ENCODE peak calls at places on chromosomes 1 and 21, in five cellular contexts. M is MCF 10A, Y is thoracic aorta, E is progenitor cell of endocrine pancreas, Q is fibroblast of lung. I is an unnamed sample.

GRCh38 chr1:118881751-118882150 is 106.4 kb downstream of the TBX15 start:
- DNase-seq in Y (no peak), M (no peak), E (no peak), Q (no peak), I (no peak)

GRCh38 chr1:99005537-99005942 is 879 bp upstream of the PLPPR5 start:
- DNase-seq in Q (no peak), M (no peak), E (no peak), Y (no peak), I (no peak)

GRCh38 chr1:203858055-203858454 is 3.3 kb upstream of the SNRPE start:
- DNase-seq in Y (no peak), M (peak), E (no peak), Q (peak), I (no peak)

GRCh38 chr1:211329764-211330201 is 3.1 kb downstream of the TRAF5 start:
- DNase-seq in Y (no peak), E (no peak), M (no peak), Q (no peak), I (no peak)

GRCh38 chr1:205962821-205963221 is 19.6 kb upstream of the SLC26A9 start:
- DNase-seq in Q (no peak), M (peak), Y (no peak), E (no peak), I (no peak)

GRCh38 chr1:96581786-96582185 is 139.8 kb upstream of the PTBP2 start:
- DNase-seq in Y (no peak), M (no peak), Q (no peak), E (no peak), I (no peak)

GRCh38 chr1:62395291-62395690 is 41.6 kb upstream of the USP1 start:
- DNase-seq in Q (no peak), Y (no peak), E (no peak), M (no peak), I (no peak)

GRCh38 chr21:27076035-27076434 is 109.1 kb upstream of the ADAMTS5 start:
- DNase-seq in Q (no peak), E (no peak), Y (no peak), M (no peak), I (no peak)

GRCh38 chr1:27632387-27633297 is 2.3 kb downstream of the FGR start:
- DNase-seq in Q (no peak), M (no peak), E (no peak), Y (no peak), I (no peak)

GRCh38 chr1:169615803-169616202 is 14.1 kb downstream of the SELP start:
- DNase-seq in M (no peak), Q (no peak), E (no peak), Y (no peak), I (no peak)

GRCh38 chr1:33763406-33763805 is 100.5 kb upstream of the HMGB4 start:
- DNase-seq in Y (no peak), M (peak), Q (no peak), E (no peak), I (no peak)

GRCh38 chr1:16981269-16981849 is 939 bp upstream of the MFAP2 start:
- DNase-seq in E (no peak), Y (no peak), M (peak), Q (peak), I (no peak)

GRCh38 chr1:47230692-47231313 is 1.2 kb downstream of the TAL1 start:
- DNase-seq in Y (no peak), M (no peak), E (no peak), Q (no peak), I (no peak)

GRCh38 chr1:235953801-235954200 is 87.1 kb upstream of the LYST start:
- DNase-seq in E (no peak), Y (no peak), Q (peak), M (peak), I (no peak)

GRCh38 chr1:84382127-84382526 is 16.2 kb upstream of the DNASE2B start:
- DNase-seq in M (no peak), E (no peak), Q (no peak), Y (no peak), I (no peak)

GRCh38 chr1:84390231-84390630 is 8.1 kb upstream of the DNASE2B start:
- DNase-seq in Y (no peak), E (no peak), Q (no peak), M (peak), I (no peak)

GRCh38 chr1:84387480-84388163 is 10.7 kb upstream of the DNASE2B start:
- DNase-seq in M (no peak), Q (no peak), Y (no peak), E (no peak), I (no peak)

GRCh38 chr1:84386716-84387479 is 11.4 kb upstream of the DNASE2B start:
- DNase-seq in Y (no peak), M (no peak), E (no peak), Q (no peak), I (no peak)

DNA sequence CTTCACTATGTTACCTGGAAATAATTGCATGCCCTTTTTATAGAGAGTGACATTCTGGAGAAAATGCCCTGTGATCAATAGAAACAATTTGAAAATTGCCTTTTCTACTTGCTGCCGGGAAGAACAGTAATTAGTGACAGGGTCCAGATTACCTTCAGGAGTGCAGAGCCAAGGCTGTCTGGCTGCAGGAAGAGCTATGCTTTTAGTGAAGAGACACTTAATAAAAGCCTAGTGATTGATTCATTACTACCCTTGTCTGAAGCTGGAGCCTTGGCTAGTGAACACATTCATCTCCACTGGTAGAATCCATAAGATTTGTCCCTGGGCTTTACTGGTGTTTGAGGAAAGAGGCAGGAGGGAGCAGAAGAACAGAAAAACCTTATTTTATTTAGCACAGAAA is 12.9 kb upstream of the DNASE2B start:
- DNase-seq in Q (no peak), Y (no peak), E (no peak), M (no peak), I (no peak)
- TF ChIP-seq CTCF in Q (no peak), Y (no peak), E (no peak), M (no peak), I (no peak)

DNA sequence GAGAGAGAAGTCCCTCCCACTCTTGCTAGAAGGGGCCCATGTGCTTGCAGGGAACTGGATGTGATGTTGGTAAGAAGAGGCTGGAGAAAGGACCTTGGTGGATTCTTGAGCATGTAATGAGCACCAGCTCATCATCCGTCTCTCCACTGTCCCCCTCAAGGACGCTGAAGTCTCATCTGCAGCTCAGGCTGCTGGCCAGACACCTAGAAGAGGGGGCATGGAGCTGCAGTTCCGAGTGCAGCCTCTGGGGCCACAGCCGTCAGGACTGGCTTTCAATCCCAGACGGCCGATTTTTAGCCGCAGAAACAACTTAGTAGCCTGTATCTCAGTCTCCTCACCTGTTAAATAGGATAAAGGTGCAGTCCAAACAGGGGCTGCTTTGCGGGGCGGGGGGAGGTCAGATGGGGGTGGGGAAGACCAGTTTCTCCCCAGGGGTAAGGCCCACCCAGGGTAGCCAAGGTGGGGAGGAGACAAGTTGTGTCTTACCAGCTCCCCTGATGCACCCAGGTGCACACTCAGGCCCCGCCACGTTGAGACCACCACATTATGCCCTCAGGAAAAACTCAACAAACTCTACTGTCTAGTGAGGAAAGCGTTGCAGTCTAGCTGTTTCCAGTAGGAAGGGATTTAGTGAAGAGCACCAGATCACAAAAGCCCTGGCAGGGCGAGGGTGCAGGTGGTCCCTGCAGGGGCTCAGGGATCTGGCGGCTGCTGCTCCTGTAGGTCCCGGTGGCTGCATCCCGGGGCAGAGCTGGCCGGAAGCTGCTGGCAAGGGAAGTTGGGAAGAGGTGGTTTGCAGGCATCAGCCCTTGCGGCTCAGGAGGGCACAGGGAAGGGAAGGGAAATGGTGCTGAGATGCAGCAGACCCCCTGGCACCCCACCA is 29.5 kb downstream of the LDLRAP1 start:
- DNase-seq in E (peak), Y (no peak), Q (peak), M (peak), I (no peak)
- TF ChIP-seq CTCF in E (peak), Y (peak), Q (peak), M (peak), I (no peak)

DNA sequence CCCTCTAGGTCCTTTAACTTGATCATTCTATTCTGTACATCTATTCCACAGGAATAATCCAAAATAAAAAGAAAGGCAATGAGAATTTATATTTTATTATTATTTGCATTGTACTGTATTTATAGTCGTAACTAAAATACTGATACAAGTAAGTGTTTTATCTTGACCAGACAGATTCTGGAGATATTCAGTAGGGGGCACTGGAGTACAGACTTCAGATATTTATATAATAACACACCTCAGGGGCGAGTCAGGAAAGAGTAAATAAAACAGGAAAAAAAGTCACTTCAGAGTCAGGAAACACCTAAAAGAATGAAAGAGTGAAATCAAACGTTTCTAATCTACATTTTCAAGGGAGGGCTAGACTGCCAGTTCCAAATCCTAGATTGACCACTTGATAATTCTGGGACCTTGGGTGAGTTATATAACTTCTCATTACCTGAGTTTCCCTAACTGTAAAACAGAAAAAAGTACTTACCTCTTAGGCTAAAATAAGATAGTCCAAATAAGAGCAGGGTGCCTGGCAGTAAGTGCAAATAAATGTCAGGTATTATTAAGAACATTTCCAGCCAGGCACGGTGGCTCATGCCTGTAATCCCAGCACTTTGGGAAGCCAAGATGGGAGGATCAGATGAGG is 31.1 kb upstream of the MTF1 start:
- DNase-seq in M (peak), Y (no peak), Q (peak), E (no peak), I (no peak)
- TF ChIP-seq CTCF in M (peak), Y (peak), Q (peak), E (peak), I (no peak)

GRCh38 chr1:192766876-192767275 is 42.0 kb upstream of the RGS2 start:
- DNase-seq in Q (no peak), Y (no peak), M (no peak), E (no peak), I (no peak)
- TF ChIP-seq CTCF in Q (no peak), Y (no peak), M (no peak), E (no peak), I (no peak)

GRCh38 chr1:156053770-156054499 is at the start of gene UBQLN4:
- DNase-seq in Q (peak), E (peak), Y (peak), M (peak), I (no peak)
- TF ChIP-seq CTCF in Q (peak), E (peak), Y (peak), M (peak), I (no peak)

GRCh38 chr1:4549933-4550332 is 104.5 kb upstream of the AJAP1 start:
- DNase-seq in M (peak), Y (no peak), Q (no peak), E (no peak), I (no peak)
- TF ChIP-seq CTCF in M (no peak), Y (no peak), Q (no peak), E (no peak), I (no peak)

DNA sequence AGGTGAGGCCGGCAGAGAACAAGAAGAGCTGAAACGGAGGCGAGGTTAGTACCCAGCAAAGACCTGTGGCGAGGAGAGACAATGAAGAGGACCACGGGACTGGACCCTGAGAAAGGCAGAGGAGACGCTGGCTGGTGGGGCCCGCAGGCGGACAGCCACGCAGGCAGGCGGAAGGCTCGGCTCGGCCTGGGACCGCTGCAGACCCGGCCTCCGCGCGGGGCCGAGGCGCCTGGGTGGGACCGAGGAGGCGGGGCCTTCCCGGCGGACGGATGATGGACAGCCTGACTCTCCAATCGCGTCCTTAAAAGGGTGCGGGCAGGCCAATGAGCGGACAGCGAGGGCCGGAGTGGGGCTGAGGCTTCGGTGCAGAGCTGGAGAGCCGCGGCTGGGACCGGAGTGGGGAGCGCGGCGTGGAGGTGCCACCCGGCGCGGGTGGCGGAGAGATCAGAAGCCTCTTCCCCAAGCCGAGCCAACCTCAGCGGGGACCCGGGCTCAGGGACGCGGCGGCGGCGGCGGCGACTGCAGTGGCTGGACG is at the start of gene MPZL1:
- DNase-seq in Q (peak), E (peak), M (peak), Y (peak), I (peak)
- TF ChIP-seq CTCF in Q (no peak), E (no peak), M (no peak), Y (no peak), I (no peak)

GRCh38 chr1:15114884-15115283 is 38.7 kb upstream of the TMEM51 start:
- DNase-seq in Y (no peak), E (no peak), M (no peak), Q (no peak), I (no peak)

GRCh38 chr1:15110867-15111230 is 42.7 kb upstream of the TMEM51 start:
- DNase-seq in M (no peak), Q (no peak), Y (no peak), E (no peak), I (no peak)

GRCh38 chr1:15110128-15110866 is 43.2 kb upstream of the TMEM51 start:
- DNase-seq in Q (no peak), E (no peak), Y (no peak), M (no peak), I (no peak)

GRCh38 chr1:15107897-15108296 is 45.6 kb upstream of the TMEM51 start:
- DNase-seq in Q (no peak), Y (no peak), E (no peak), M (no peak), I (no peak)

GRCh38 chr1:15111597-15111996 is 42.0 kb upstream of the TMEM51 start:
- DNase-seq in Y (no peak), E (no peak), Q (no peak), M (no peak), I (no peak)
- TF ChIP-seq CTCF in Y (no peak), E (no peak), Q (no peak), M (no peak), I (no peak)

GRCh38 chr1:63466759-63467158 is 56.3 kb downstream of the ITGB3BP start:
- DNase-seq in M (peak), E (no peak), Q (no peak), Y (no peak), I (no peak)
- TF ChIP-seq CTCF in M (no peak), E (no peak), Q (no peak), Y (no peak), I (no peak)

I was measured in omental fat pad.